ENCODE peak calls at places on chromosomes 1 and 21, in five cellular contexts. One of them, this sample, is unnamed.

GRCh38 chr1:226677121-226678020 is 61.7 kb downstream of the ITPKB start:
- DNase-seq in kidney tubule cell: peak
- DNase-seq in activated T-cell treated with anti-CD3 and anti-CD28 coated beads, Interleukin-2, amount 50 U/mL, for 24 hours: peak
- DNase-seq in mesenteric fat pad: no peak
- DNase-seq in GM12865: peak
- DNase-seq in this sample: peak

GRCh38 chr1:11531943-11532342 is 53.0 kb downstream of the DISP3 start:
- DNase-seq in kidney tubule cell: no peak
- DNase-seq in activated T-cell treated with anti-CD3 and anti-CD28 coated beads, Interleukin-2, amount 50 U/mL, for 24 hours: no peak
- DNase-seq in mesenteric fat pad: peak
- DNase-seq in GM12865: no peak
- DNase-seq in this sample: no peak

GRCh38 chr1:246121533-246121932 is 385.5 kb downstream of the SMYD3 start:
- DNase-seq in kidney tubule cell: peak
- DNase-seq in activated T-cell treated with anti-CD3 and anti-CD28 coated beads, Interleukin-2, amount 50 U/mL, for 24 hours: no peak
- DNase-seq in mesenteric fat pad: no peak
- DNase-seq in GM12865: no peak
- DNase-seq in this sample: no peak

GRCh38 chr21:32702702-32703101 is 25.1 kb downstream of the SYNJ1 start:
- DNase-seq in kidney tubule cell: no peak
- DNase-seq in activated T-cell treated with anti-CD3 and anti-CD28 coated beads, Interleukin-2, amount 50 U/mL, for 24 hours: no peak
- DNase-seq in mesenteric fat pad: no peak
- DNase-seq in GM12865: peak
- DNase-seq in this sample: no peak

GRCh38 chr1:156356262-156356874 is 12.6 kb upstream of the RHBG start:
- DNase-seq in kidney tubule cell: peak
- DNase-seq in activated T-cell treated with anti-CD3 and anti-CD28 coated beads, Interleukin-2, amount 50 U/mL, for 24 hours: no peak
- DNase-seq in mesenteric fat pad: no peak
- DNase-seq in GM12865: no peak
- DNase-seq in this sample: no peak

GRCh38 chr1:51517361-51518032 is 1.6 kb downstream of the EPS15 start:
- DNase-seq in kidney tubule cell: no peak
- DNase-seq in activated T-cell treated with anti-CD3 and anti-CD28 coated beads, Interleukin-2, amount 50 U/mL, for 24 hours: no peak
- DNase-seq in mesenteric fat pad: no peak
- DNase-seq in GM12865: no peak
- DNase-seq in this sample: no peak

GRCh38 chr1:163570061-163570460 is 248.3 kb downstream of the NUF2 start:
- DNase-seq in kidney tubule cell: no peak
- DNase-seq in activated T-cell treated with anti-CD3 and anti-CD28 coated beads, Interleukin-2, amount 50 U/mL, for 24 hours: no peak
- DNase-seq in mesenteric fat pad: no peak
- DNase-seq in GM12865: no peak
- DNase-seq in this sample: no peak

GRCh38 chr1:84598846-84599741 is 24.9 kb upstream of the CTBS start:
- DNase-seq in kidney tubule cell: peak
- DNase-seq in activated T-cell treated with anti-CD3 and anti-CD28 coated beads, Interleukin-2, amount 50 U/mL, for 24 hours: no peak
- DNase-seq in mesenteric fat pad: no peak
- DNase-seq in GM12865: peak
- DNase-seq in this sample: no peak

GRCh38 chr1:202145325-202146140 is 996 bp upstream of the ARL8A start:
- DNase-seq in kidney tubule cell: no peak
- DNase-seq in activated T-cell treated with anti-CD3 and anti-CD28 coated beads, Interleukin-2, amount 50 U/mL, for 24 hours: peak
- DNase-seq in mesenteric fat pad: no peak
- DNase-seq in GM12865: peak
- DNase-seq in this sample: no peak

GRCh38 chr1:58983633-58984301 is 199.9 kb upstream of the JUN start:
- DNase-seq in kidney tubule cell: no peak
- DNase-seq in activated T-cell treated with anti-CD3 and anti-CD28 coated beads, Interleukin-2, amount 50 U/mL, for 24 hours: no peak
- DNase-seq in mesenteric fat pad: no peak
- DNase-seq in GM12865: no peak
- DNase-seq in this sample: no peak

GRCh38 chr1:204989266-204990058 is 53.5 kb upstream of the CNTN2 start:
- DNase-seq in kidney tubule cell: peak
- DNase-seq in activated T-cell treated with anti-CD3 and anti-CD28 coated beads, Interleukin-2, amount 50 U/mL, for 24 hours: peak
- DNase-seq in mesenteric fat pad: no peak
- DNase-seq in GM12865: peak
- DNase-seq in this sample: peak

GRCh38 chr1:42932442-42932941 is 26.2 kb downstream of the SLC2A1 start:
- DNase-seq in kidney tubule cell: no peak
- DNase-seq in activated T-cell treated with anti-CD3 and anti-CD28 coated beads, Interleukin-2, amount 50 U/mL, for 24 hours: no peak
- DNase-seq in mesenteric fat pad: peak
- DNase-seq in GM12865: no peak
- DNase-seq in this sample: peak

GRCh38 chr1:15704526-15705183 is 20.5 kb downstream of the PLEKHM2 start:
- DNase-seq in kidney tubule cell: no peak
- DNase-seq in activated T-cell treated with anti-CD3 and anti-CD28 coated beads, Interleukin-2, amount 50 U/mL, for 24 hours: no peak
- DNase-seq in mesenteric fat pad: no peak
- DNase-seq in GM12865: no peak
- DNase-seq in this sample: no peak

GRCh38 chr1:196317535-196318522 is 290.4 kb downstream of the KCNT2 start:
- DNase-seq in kidney tubule cell: peak
- DNase-seq in activated T-cell treated with anti-CD3 and anti-CD28 coated beads, Interleukin-2, amount 50 U/mL, for 24 hours: no peak
- DNase-seq in mesenteric fat pad: no peak
- DNase-seq in GM12865: peak
- DNase-seq in this sample: no peak

GRCh38 chr1:31703431-31704260 is at the start of gene COL16A1:
- DNase-seq in kidney tubule cell: peak
- DNase-seq in activated T-cell treated with anti-CD3 and anti-CD28 coated beads, Interleukin-2, amount 50 U/mL, for 24 hours: no peak
- DNase-seq in mesenteric fat pad: peak
- DNase-seq in GM12865: no peak
- DNase-seq in this sample: peak

GRCh38 chr1:169288011-169288414 is 79.6 kb downstream of the NME7 start:
- DNase-seq in kidney tubule cell: peak
- DNase-seq in activated T-cell treated with anti-CD3 and anti-CD28 coated beads, Interleukin-2, amount 50 U/mL, for 24 hours: no peak
- DNase-seq in mesenteric fat pad: no peak
- DNase-seq in GM12865: no peak
- DNase-seq in this sample: no peak

GRCh38 chr1:178651742-178652141 is 73.3 kb upstream of the RALGPS2 start:
- DNase-seq in kidney tubule cell: no peak
- DNase-seq in activated T-cell treated with anti-CD3 and anti-CD28 coated beads, Interleukin-2, amount 50 U/mL, for 24 hours: no peak
- DNase-seq in mesenteric fat pad: no peak
- DNase-seq in GM12865: no peak
- DNase-seq in this sample: no peak

This sample was measured in sciatic nerve.